ENCODE peak calls at places on chromosomes 2 and 18, in nine cellular contexts. X is colonic mucosa, Q is upper lobe of right lung, Y is brain microvascular endothelial cell, O is AG04450, I is fibroblast of lung, T is esophagus squamous epithelium, H is A549, R is left lung. C is an unnamed sample.

GRCh38 chr2:3692375-3692774 is 11.0 kb upstream of the DCDC2C start:
- DNase-seq in I (no peak), X (no peak), R (no peak), Y (peak), H (peak), T (no peak), O (no peak), Q (no peak), C (no peak)

GRCh38 chr2:31694444-31694843 is 113.7 kb upstream of the SRD5A2 start:
- DNase-seq in X (no peak), O (no peak), R (no peak), T (no peak), Q (no peak), Y (no peak), H (peak), I (no peak), C (no peak)

GRCh38 chr18:40041951-40042350 is 1913.1 kb upstream of the PIK3C3 start:
- DNase-seq in Q (no peak), I (no peak), H (no peak), R (no peak), Y (no peak), O (no peak), T (no peak), X (no peak), C (no peak)

GRCh38 chr2:85578243-85579180 is 1.1 kb downstream of the VAMP8 start:
- DNase-seq in I (no peak), Y (no peak), X (peak), T (no peak), O (no peak), Q (peak), R (peak), H (no peak), C (peak)

GRCh38 chr2:165401285-165401852 is 68.1 kb upstream of the CSRNP3 start:
- DNase-seq in H (no peak), T (no peak), O (peak), Y (peak), R (no peak), X (peak), Q (no peak), I (peak), C (no peak)

GRCh38 chr2:168997794-168998193 is 33.3 kb downstream of the ABCB11 start:
- DNase-seq in O (no peak), Q (no peak), T (no peak), I (peak), X (no peak), Y (peak), R (no peak), H (no peak), C (no peak)

GRCh38 chr2:113225505-113226259 is 51.9 kb downstream of the PSD4 start:
- DNase-seq in T (no peak), R (no peak), Q (no peak), Y (peak), I (peak), X (no peak), O (no peak), H (peak), C (no peak)

GRCh38 chr2:46555011-46555410 is 75.6 kb downstream of the TMEM247 start:
- DNase-seq in Y (no peak), I (no peak), X (no peak), R (no peak), Q (no peak), H (peak), O (no peak), T (no peak), C (no peak)

GRCh38 chr2:126797622-126798275 is 100.9 kb upstream of the TEX51 start:
- DNase-seq in R (no peak), H (no peak), Y (no peak), X (peak), I (no peak), O (no peak), Q (peak), T (no peak), C (no peak)

GRCh38 chr2:192544371-192544955 is 349.7 kb upstream of the TMEFF2 start:
- DNase-seq in O (no peak), Y (no peak), R (no peak), Q (no peak), I (peak), T (no peak), H (no peak), X (no peak), C (no peak)

GRCh38 chr2:109239720-109240119 is 110.7 kb downstream of the SH3RF3 start:
- DNase-seq in T (no peak), Y (peak), O (no peak), I (peak), R (no peak), Q (no peak), H (no peak), X (no peak), C (no peak)

GRCh38 chr18:3441290-3441689 is 8.7 kb upstream of the TGIF1 start:
- DNase-seq in X (peak), R (no peak), I (no peak), O (no peak), Q (no peak), H (no peak), Y (peak), T (no peak), C (no peak)

GRCh38 chr18:56517181-56517580 is 121.2 kb downstream of the TXNL1 start:
- DNase-seq in H (no peak), X (no peak), T (no peak), I (peak), Q (no peak), Y (no peak), R (no peak), O (no peak), C (no peak)

GRCh38 chr2:218896501-218897393 is 16.1 kb downstream of the WNT10A start:
- DNase-seq in Y (no peak), I (peak), Q (no peak), R (no peak), O (no peak), H (peak), T (no peak), X (peak), C (no peak)

GRCh38 chr2:176553685-176554106 is 284.5 kb downstream of the MTX2 start:
- DNase-seq in H (peak), R (peak), Y (peak), T (no peak), Q (peak), X (peak), I (peak), O (no peak), C (peak)

GRCh38 chr18:8235916-8236315 is 373.3 kb upstream of the RAB12 start:
- DNase-seq in X (no peak), Y (no peak), R (no peak), Q (no peak), T (no peak), H (no peak), I (no peak), O (no peak), C (no peak)

GRCh38 chr2:69164379-69164778 is 151.4 kb downstream of the ANTXR1 start:
- DNase-seq in I (peak), Q (no peak), Y (peak), H (no peak), X (no peak), R (no peak), T (no peak), O (peak), C (no peak)

GRCh38 chr2:150167711-150168110 is 319.8 kb downstream of the RND3 start:
- DNase-seq in Y (peak), X (no peak), R (no peak), O (no peak), I (peak), Q (no peak), T (no peak), H (peak), C (no peak)

GRCh38 chr2:42639340-42640077 is 71.1 kb downstream of the MTA3 start:
- DNase-seq in O (no peak), T (no peak), I (no peak), R (no peak), Y (no peak), Q (no peak), X (no peak), H (no peak), C (no peak)

GRCh38 chr2:9782197-9782719 is 61.0 kb upstream of the TAF1B start:
- DNase-seq in I (no peak), O (no peak), R (no peak), X (peak), Y (no peak), Q (peak), H (no peak), T (no peak), C (peak)

GRCh38 chr18:25434771-25435461 is 83.0 kb upstream of the ZNF521 start:
- DNase-seq in R (no peak), Y (no peak), I (no peak), X (no peak), T (no peak), O (no peak), Q (no peak), H (no peak), C (no peak)

GRCh38 chr18:63342206-63342605 is 22.6 kb upstream of the BCL2 start:
- DNase-seq in O (no peak), Q (no peak), R (no peak), I (peak), H (peak), Y (no peak), T (no peak), X (no peak), C (no peak)

GRCh38 chr2:136112949-136113766 is 4.8 kb downstream of the CXCR4 start:
- DNase-seq in I (no peak), H (no peak), Q (no peak), T (no peak), Y (no peak), X (no peak), O (no peak), R (no peak), C (no peak)

GRCh38 chr2:8578335-8579244 is 103.3 kb upstream of the ID2 start:
- DNase-seq in T (no peak), H (no peak), Q (no peak), R (no peak), Y (no peak), X (no peak), I (peak), O (no peak), C (no peak)

GRCh38 chr18:5986257-5986909 is 91.1 kb upstream of the TMEM200C start:
- DNase-seq in R (no peak), O (no peak), I (no peak), Y (no peak), T (no peak), X (no peak), H (no peak), Q (no peak), C (no peak)

GRCh38 chr18:12659904-12660605 is 2.1 kb upstream of the SPIRE1 start:
- DNase-seq in H (peak), I (peak), Y (peak), Q (no peak), X (peak), R (no peak), O (peak), T (no peak), C (no peak)

GRCh38 chr2:147076634-147077033 is 768.2 kb upstream of the ACVR2A start:
- DNase-seq in I (peak), Y (peak), O (no peak), H (no peak), R (no peak), Q (no peak), T (no peak), X (no peak), C (no peak)

GRCh38 chr2:12762976-12763375 is 46.2 kb downstream of the TRIB2 start:
- DNase-seq in O (no peak), H (no peak), I (peak), Q (no peak), Y (no peak), X (no peak), T (no peak), R (no peak), C (no peak)

GRCh38 chr2:12761109-12761508 is 44.4 kb downstream of the TRIB2 start:
- DNase-seq in Y (no peak), H (no peak), O (no peak), X (no peak), I (no peak), Q (no peak), T (no peak), R (no peak), C (no peak)

GRCh38 chr2:12755384-12755783 is 38.6 kb downstream of the TRIB2 start:
- DNase-seq in I (no peak), H (no peak), T (no peak), R (no peak), Q (no peak), O (no peak), Y (no peak), X (no peak), C (no peak)

GRCh38 chr2:12762337-12762736 is 45.6 kb downstream of the TRIB2 start:
- DNase-seq in O (no peak), T (no peak), X (no peak), H (no peak), Y (no peak), Q (no peak), R (no peak), I (no peak), C (no peak)

DNA sequence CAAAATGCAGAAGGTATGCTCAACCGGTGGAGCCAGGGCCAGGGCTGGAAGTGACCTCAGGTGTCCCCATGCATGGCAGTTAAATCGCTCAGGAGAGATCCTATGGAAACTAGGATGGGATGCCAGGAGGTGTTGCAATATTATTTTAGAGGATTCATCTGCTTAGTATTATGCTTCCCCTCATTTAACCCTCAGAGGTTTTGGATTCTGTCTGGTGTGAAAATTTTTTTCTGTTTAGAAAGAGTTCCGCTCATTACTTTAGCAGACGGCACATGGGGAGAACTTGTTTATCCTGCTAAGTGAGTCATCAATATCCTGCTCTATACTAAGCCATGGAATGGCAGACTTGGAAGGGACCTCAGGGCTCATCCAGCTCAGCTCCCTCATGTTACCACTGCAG is 42.5 kb downstream of the TRIB2 start:
- DNase-seq in R (no peak), Y (peak), H (no peak), T (no peak), O (peak), I (peak), X (no peak), Q (no peak), C (no peak)
- H3K27ac ChIP-seq in R (no peak), Y (peak), H (no peak), T (no peak), O (peak), I (peak), X (no peak), Q (no peak), C (no peak)

DNA sequence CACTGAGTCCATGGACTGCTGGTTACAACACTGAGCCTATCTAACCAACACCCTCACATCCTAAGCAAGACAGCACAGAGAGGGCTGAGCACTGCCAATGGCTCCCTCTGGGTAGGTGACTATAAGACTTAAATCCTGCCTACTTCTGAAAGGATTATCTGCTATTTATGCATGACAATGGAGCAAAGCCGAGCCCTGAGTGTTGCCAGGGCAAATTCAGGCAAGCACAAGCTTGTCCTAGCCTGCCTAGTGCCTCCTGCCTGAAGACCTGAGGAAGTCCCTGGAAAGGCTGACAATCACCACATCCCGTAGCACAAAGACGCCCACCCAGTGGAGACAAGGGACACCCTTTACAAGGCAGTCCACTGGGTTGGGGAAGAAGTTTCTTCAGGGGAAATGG is 129.7 kb downstream of the OSR1 start:
- DNase-seq in X (no peak), H (no peak), R (no peak), O (no peak), I (no peak), Y (no peak), Q (no peak), T (no peak), C (no peak)
- TF ChIP-seq CTCF in X (no peak), H (no peak), R (no peak), O (no peak), I (no peak), Y (no peak), Q (no peak), T (no peak), C (no peak)

DNA sequence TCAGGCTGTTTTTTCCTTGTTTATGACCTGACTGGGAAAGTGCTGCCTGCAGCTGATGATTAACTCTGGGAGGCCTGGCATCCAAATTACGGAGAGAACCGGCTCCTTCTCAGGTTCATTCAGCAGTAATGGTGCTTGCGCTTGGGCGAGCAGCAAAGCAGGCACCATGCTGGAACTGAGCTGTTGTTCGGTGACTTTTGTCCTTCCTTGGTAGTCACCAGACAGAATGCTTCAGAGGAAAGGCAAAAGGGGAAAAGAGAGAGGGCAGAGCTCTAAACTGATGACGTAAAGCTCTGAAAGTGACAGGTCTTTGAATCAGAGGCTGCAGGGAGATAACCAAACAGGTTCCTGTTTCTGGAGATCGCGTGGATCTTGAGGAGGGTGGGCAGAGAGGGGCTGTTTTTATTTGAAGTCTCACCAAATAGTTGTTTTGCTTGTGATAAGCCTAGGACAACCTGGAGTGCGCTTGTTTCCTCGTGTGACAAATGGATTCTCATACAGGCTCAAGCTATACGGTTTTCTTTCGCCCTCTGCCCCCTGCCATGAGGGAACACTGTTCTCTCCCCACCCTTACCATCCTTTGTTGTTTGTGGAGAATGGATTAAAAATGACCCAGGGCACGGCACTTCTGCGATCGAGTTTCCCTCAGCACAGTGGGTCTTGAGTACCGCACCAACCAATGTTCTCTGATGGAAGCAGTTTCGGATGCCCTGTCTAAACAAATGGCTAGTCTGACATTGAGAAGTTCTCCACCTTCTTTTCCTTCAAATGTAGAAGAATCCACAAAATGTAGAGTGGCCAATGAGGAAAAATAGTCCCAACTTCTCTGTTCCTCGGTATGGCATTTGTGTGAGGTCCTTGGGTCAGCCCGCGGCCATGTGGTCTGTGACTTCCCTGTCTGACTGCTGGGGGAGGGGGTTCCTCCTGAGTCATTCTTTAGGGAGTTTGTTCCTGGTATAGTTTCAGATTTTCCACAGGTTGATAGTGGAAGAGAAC is 1.3 kb downstream of the RASGRP3 start:
- DNase-seq in Q (peak), O (no peak), Y (no peak), R (peak), X (peak), H (no peak), I (no peak), T (no peak), C (peak)
- H3K4me3 ChIP-seq in Q (peak), O (no peak), Y (no peak), R (peak), X (no peak), H (no peak), I (no peak), T (no peak), C (peak)

GRCh38 chr18:79987566-79987965 is 797 bp downstream of the TXNL4A start:
- DNase-seq in R (no peak), T (no peak), X (no peak), O (no peak), H (no peak), Y (no peak), I (peak), Q (no peak), C (no peak)
- H3K27ac ChIP-seq in R (peak), T (peak), X (peak), O (peak), H (peak), Y (peak), I (peak), Q (peak), C (peak)

GRCh38 chr2:155427470-155427869 is 729.0 kb downstream of the KCNJ3 start:
- DNase-seq in I (no peak), T (no peak), X (no peak), Y (no peak), Q (no peak), H (no peak), R (no peak), O (no peak), C (no peak)
- TF ChIP-seq CTCF in I (no peak), T (no peak), X (no peak), Y (no peak), Q (no peak), H (no peak), R (no peak), O (no peak), C (no peak)

GRCh38 chr2:240624950-240625621 is at the start of gene GPR35:
- DNase-seq in H (no peak), X (peak), Y (peak), Q (peak), R (peak), I (peak), O (no peak), T (no peak), C (peak)
- H3K4me3 ChIP-seq in H (no peak), X (no peak), Y (no peak), Q (no peak), R (no peak), I (no peak), O (no peak), T (no peak), C (no peak)

GRCh38 chr18:49026501-49027378 is 76.0 kb upstream of the SMAD7 start:
- DNase-seq in X (peak), T (no peak), Y (no peak), R (no peak), O (no peak), H (no peak), I (no peak), Q (peak), C (no peak)

GRCh38 chr18:49025426-49025766 is 74.6 kb upstream of the SMAD7 start:
- DNase-seq in T (no peak), Q (peak), X (peak), O (no peak), I (no peak), Y (no peak), R (no peak), H (no peak), C (no peak)

GRCh38 chr18:49024408-49024807 is 73.6 kb upstream of the SMAD7 start:
- DNase-seq in T (no peak), Y (no peak), R (no peak), O (no peak), I (no peak), H (no peak), X (peak), Q (peak), C (no peak)

GRCh38 chr18:49024808-49025361 is 74.1 kb upstream of the SMAD7 start:
- DNase-seq in Y (no peak), O (no peak), H (no peak), T (no peak), X (peak), Q (peak), I (no peak), R (no peak), C (no peak)

GRCh38 chr18:49025767-49026500 is 75.2 kb upstream of the SMAD7 start:
- DNase-seq in T (no peak), I (no peak), X (peak), H (no peak), O (no peak), R (no peak), Q (no peak), Y (no peak), C (no peak)
- H3K27ac ChIP-seq in T (no peak), I (no peak), X (no peak), H (no peak), O (no peak), R (no peak), Q (no peak), Y (no peak), C (no peak)

C was measured in lower lobe of right lung.